ENCODE peak calls at places on chromosomes 12 and 14, in ten cellular contexts. R, A, B, O, T, E, C, K, Y and F are unnamed samples.
A peak's percentile ranks its signal among the peaks of the same experiment; 100 is the strongest.

GRCh38 chr14:54901380-54902142 is 1.1 kb downstream of the GCH1 start:
- DNase-seq in R (no peak), A (no peak), B (no peak), O (peak; percentile 39), T (no peak), E (no peak), C (no peak), K (peak; percentile 14), Y (peak; percentile 33), F (no peak)

GRCh38 chr12:112126000-112126431 is 656 bp downstream of the TRAFD1 start:
- DNase-seq in R (no peak), A (no peak), B (no peak), O (no peak), T (no peak), E (no peak), C (no peak), K (no peak), Y (no peak), F (no peak)

GRCh38 chr14:26415618-26416123 is 182.2 kb downstream of the NOVA1 start:
- DNase-seq in R (no peak), A (no peak), B (no peak), O (peak; percentile 64), T (peak; percentile 88), E (peak; percentile 61), C (no peak), K (peak; percentile 28), Y (peak; percentile 69), F (peak; percentile 67)

GRCh38 chr12:126617312-126617711 is 1552.1 kb downstream of the AACS start:
- DNase-seq in R (no peak), A (no peak), B (no peak), O (no peak), T (no peak), E (no peak), C (no peak), K (no peak), Y (peak; percentile 18), F (no peak)

GRCh38 chr14:50773632-50774541 is 57.1 kb downstream of the NIN start:
- DNase-seq in R (no peak), A (peak; percentile 59), B (no peak), O (peak; percentile 30), T (peak; percentile 63), E (no peak), C (no peak), K (peak; percentile 73), Y (peak; percentile 62), F (peak; percentile 64)

GRCh38 chr12:122366685-122367475 is 55.6 kb downstream of the CLIP1 start:
- DNase-seq in R (no peak), A (peak; percentile 86), B (no peak), O (peak; percentile 74), T (peak; percentile 74), E (no peak), C (no peak), K (no peak), Y (peak; percentile 40), F (peak; percentile 58)

GRCh38 chr14:100902295-100902694 is 1.2 kb downstream of the RTL1 start:
- DNase-seq in R (no peak), A (no peak), B (no peak), O (no peak), T (no peak), E (no peak), C (no peak), K (no peak), Y (no peak), F (no peak)

GRCh38 chr14:71021347-71022014 is 114.2 kb downstream of the PCNX1 start:
- DNase-seq in R (no peak), A (no peak), B (no peak), O (no peak), T (no peak), E (no peak), C (no peak), K (no peak), Y (no peak), F (no peak)

GRCh38 chr12:68236421-68237059 is 10.9 kb upstream of the IL26 start:
- DNase-seq in R (no peak), A (no peak), B (no peak), O (no peak), T (no peak), E (no peak), C (no peak), K (peak; percentile 35), Y (no peak), F (no peak)

GRCh38 chr12:101076940-101077351 is 133.1 kb downstream of the SLC5A8 start:
- DNase-seq in R (no peak), A (no peak), B (no peak), O (no peak), T (no peak), E (no peak), C (no peak), K (no peak), Y (no peak), F (no peak)

GRCh38 chr12:57552306-57552651 is 2.4 kb downstream of the KIF5A start:
- DNase-seq in R (no peak), A (no peak), B (no peak), O (no peak), T (no peak), E (no peak), C (no peak), K (no peak), Y (no peak), F (no peak)

GRCh38 chr12:124852329-124852831 is 11.3 kb downstream of the SCARB1 start:
- DNase-seq in R (peak; percentile 92), A (no peak), B (no peak), O (peak; percentile 61), T (peak; percentile 61), E (peak; percentile 61), C (peak; percentile 83), K (no peak), Y (peak; percentile 64), F (no peak)

GRCh38 chr12:106289196-106289681 is 13.3 kb upstream of the TCP11L2 start:
- DNase-seq in R (no peak), A (peak; percentile 41), B (no peak), O (no peak), T (no peak), E (no peak), C (no peak), K (no peak), Y (no peak), F (no peak)

GRCh38 chr12:96098631-96099030 is 63.2 kb upstream of the LTA4H start:
- DNase-seq in R (no peak), A (no peak), B (no peak), O (no peak), T (no peak), E (no peak), C (no peak), K (no peak), Y (no peak), F (no peak)

DNA sequence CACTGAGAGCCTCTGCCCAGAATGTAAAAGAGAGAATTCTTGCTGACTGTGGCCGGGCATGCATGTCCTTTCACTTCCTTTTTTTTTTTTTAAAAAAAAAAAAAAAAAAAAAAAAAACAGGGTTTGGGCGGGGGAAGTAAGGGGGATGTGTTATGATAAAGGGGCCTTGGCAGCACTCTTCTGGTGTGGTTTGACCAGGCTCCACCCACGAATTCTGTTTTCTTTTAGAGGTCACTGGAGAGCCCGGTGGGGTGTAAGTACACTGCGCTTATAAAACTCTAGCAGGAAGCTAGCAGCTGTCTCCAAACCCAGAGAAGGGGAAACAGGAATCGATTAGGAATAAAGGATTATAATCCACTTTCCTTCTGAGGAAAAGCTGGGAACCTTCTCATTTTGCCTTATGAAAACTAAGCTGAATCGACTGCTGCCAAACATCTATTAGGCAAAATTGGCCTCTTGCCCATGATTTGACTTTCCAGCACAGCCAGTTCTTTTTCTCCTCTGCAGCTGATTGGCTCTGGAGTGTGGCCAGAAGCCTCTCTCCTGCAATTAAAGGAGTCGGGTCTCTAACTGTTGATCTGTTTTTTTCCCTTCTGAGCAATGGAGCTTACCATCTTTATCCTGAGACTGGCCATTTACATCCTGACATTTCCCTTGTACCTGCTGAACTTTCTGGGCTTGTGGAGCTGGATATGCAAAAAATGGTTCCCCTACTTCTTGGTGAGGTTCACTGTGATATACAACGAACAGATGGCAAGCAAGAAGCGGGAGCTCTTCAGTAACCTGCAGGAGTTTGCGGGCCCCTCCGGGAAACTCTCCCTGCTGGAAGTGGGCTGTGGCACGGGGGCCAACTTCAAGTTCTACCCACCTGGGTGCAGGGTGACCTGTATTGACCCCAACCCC is 27.7 kb upstream of the HIGD1C start:
- DNase-seq in R (peak; percentile 87), A (peak; percentile 80), B (peak; percentile 93), O (peak; percentile 98), T (peak; percentile 99), E (peak; percentile 85), C (peak; percentile 87), K (peak; percentile 94), Y (peak; percentile 95), F (peak; percentile 89)
- H3K27ac ChIP-seq in R (peak overlapping the region; percentile 80), A (peak overlapping the region; percentile 21), B (peak overlapping the region; percentile 85), O (peak overlapping the region; percentile 81), T (peak overlapping the region; percentile 93), E (peak overlapping the region; percentile 87), C (peak overlapping the region; percentile 83), K (peak overlapping the region; percentile 83), Y (peak overlapping the region; percentile 78), F (peak overlapping the region; percentile 76)

DNA sequence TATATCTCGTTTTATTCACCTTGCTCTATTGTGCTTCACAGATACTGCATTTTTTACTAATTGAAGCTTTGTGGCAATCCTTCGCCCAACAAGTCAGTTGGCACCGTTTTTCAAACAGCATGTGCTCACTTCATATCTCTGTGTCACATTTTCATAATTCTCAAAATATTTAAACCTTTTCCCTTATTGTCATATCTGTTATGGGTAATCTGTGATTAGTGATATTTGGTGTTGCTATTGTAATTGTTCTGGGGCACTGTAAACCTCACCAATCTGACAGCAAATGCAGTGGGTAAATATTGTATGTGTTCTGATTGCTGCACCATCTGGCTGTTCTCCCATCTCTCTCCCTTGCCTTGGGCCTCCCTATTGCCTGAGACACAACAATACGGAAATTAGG is 191.3 kb downstream of the BTG1 start:
- DNase-seq in R (no peak), A (no peak), B (no peak), O (no peak), T (no peak), E (no peak), C (no peak), K (peak; percentile 41), Y (no peak), F (no peak)
- H3K4me3 ChIP-seq in R (no peak overlapping the region), A (no peak overlapping the region), B (no peak overlapping the region), O (no peak overlapping the region), T (no peak overlapping the region), E (no peak overlapping the region), C (no peak overlapping the region), K (no peak overlapping the region), Y (no peak overlapping the region), F (no peak overlapping the region)

DNA sequence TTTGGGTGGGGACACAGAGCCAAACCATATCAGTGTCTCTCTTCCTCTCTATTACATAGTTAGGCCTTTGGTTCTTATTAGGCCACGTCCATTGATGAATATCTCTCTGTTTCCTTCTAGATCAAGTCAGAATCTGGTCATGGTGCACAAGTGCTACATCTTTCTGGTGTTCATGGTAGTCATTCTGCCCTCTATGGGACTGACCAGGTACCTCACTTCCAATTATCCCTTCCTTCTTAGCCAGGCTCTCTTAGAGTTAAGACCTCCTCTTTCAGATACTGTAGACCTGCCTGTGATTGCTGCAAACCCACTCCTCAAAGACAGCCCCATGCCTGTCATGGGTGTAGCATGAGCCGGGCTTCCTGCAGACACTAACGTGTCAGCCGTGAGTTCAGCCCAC is 25.2 kb downstream of the NGB start:
- DNase-seq in R (no peak), A (no peak), B (no peak), O (no peak), T (no peak), E (no peak), C (no peak), K (no peak), Y (no peak), F (peak; percentile 10)
- TF ChIP-seq CTCF in R (no peak), A (peak; percentile 8), B (no peak), O (no peak), T (no peak), E (no peak), C (no peak), K (no peak), Y (no peak), F (no peak)

GRCh38 chr14:23069413-23069806 is 12.1 kb upstream of the CDH24 start:
- DNase-seq in R (no peak), A (no peak), B (no peak), O (no peak), T (no peak), E (peak; percentile 23), C (no peak), K (no peak), Y (no peak), F (no peak)
- H3K27ac ChIP-seq in R (no peak overlapping the region), A (no peak overlapping the region), B (no peak overlapping the region), O (peak overlapping the region; percentile 14), T (no peak overlapping the region), E (no peak overlapping the region), C (no peak overlapping the region), K (no peak overlapping the region), Y (no peak overlapping the region), F (peak overlapping the region; percentile 1)